ENCODE peak calls at places on chromosomes 1 and 21, in five cellular contexts. C, E, G, K and W are unnamed samples.

GRCh38 chr1:47179023-47179987 is 10.5 kb downstream of the PDZK1IP1 start:
- DNase-seq in C (peak), K (peak), G (peak), E (peak), W (peak)

GRCh38 chr21:43598416-43599120 is 60.7 kb downstream of the HSF2BP start:
- DNase-seq in G (no peak), C (no peak), K (no peak), E (no peak), W (no peak)

GRCh38 chr1:32953495-32953894 is 11.1 kb downstream of the RNF19B start:
- DNase-seq in E (no peak), G (no peak), C (no peak), K (no peak), W (no peak)

GRCh38 chr1:239732770-239733169 is 346.4 kb downstream of the CHRM3 start:
- DNase-seq in K (no peak), C (no peak), G (no peak), E (no peak), W (no peak)

GRCh38 chr1:15279576-15280230 is 32.7 kb downstream of the FHAD1 start:
- DNase-seq in E (no peak), G (peak), K (no peak), C (no peak), W (peak)

GRCh38 chr1:205356424-205357151 is at the start of gene KLHDC8A:
- DNase-seq in K (no peak), C (no peak), E (no peak), G (peak), W (peak)

GRCh38 chr1:181676269-181676668 is 193.0 kb downstream of the CACNA1E start:
- DNase-seq in C (no peak), G (peak), K (peak), E (no peak), W (peak)

GRCh38 chr1:53579221-53580008 is 120.2 kb downstream of the DMRTB1 start:
- DNase-seq in C (no peak), E (no peak), K (no peak), G (no peak), W (peak)

GRCh38 chr1:56831874-56832693 is 12.9 kb upstream of the FYB2 start:
- DNase-seq in K (peak), E (peak), C (peak), G (peak), W (peak)